ENCODE peak calls at places on chromosomes 4 and X, in five cellular contexts. One of them, this sample, is unnamed. For H3K36me3, the result is how much of the 10 kb centered on the place peaks cover.

GRCh38 chr4:149140841-149141240 is 674.8 kb downstream of the IQCM start:
- DNase-seq in left ventricle myocardium inferior: no peak
- DNase-seq in sigmoid colon: no peak
- DNase-seq in ovary: no peak
- DNase-seq in ascending aorta: no peak
- DNase-seq in this sample: no peak

GRCh38 chr4:138225477-138225876 is 16.7 kb downstream of the SLC7A11 start:
- DNase-seq in left ventricle myocardium inferior: no peak
- DNase-seq in sigmoid colon: no peak
- DNase-seq in ovary: no peak
- DNase-seq in ascending aorta: no peak
- DNase-seq in this sample: no peak

GRCh38 chrX:153766098-153766817 is 2.2 kb downstream of the PLXNB3 start:
- DNase-seq in left ventricle myocardium inferior: no peak
- DNase-seq in sigmoid colon: peak
- DNase-seq in ovary: peak
- DNase-seq in ascending aorta: no peak
- DNase-seq in this sample: peak

GRCh38 chrX:38879631-38880220 is 78.5 kb downstream of the MID1IP1 start:
- DNase-seq in left ventricle myocardium inferior: peak
- DNase-seq in sigmoid colon: peak
- DNase-seq in ovary: no peak
- DNase-seq in ascending aorta: no peak
- DNase-seq in this sample: no peak

GRCh38 chr4:88597970-88598369 is 5.7 kb downstream of the HERC3 start:
- DNase-seq in left ventricle myocardium inferior: no peak
- DNase-seq in sigmoid colon: no peak
- DNase-seq in ovary: no peak
- DNase-seq in ascending aorta: no peak
- DNase-seq in this sample: no peak

GRCh38 chr4:100042235-100042634 is 92.2 kb upstream of the H2AZ1 start:
- DNase-seq in left ventricle myocardium inferior: no peak
- DNase-seq in sigmoid colon: no peak
- DNase-seq in ovary: no peak
- DNase-seq in ascending aorta: no peak
- DNase-seq in this sample: no peak

GRCh38 chr4:81470456-81471327 is 1.0 kb downstream of the RASGEF1B start:
- DNase-seq in left ventricle myocardium inferior: peak
- DNase-seq in sigmoid colon: peak
- DNase-seq in ovary: peak
- DNase-seq in ascending aorta: peak
- DNase-seq in this sample: peak

GRCh38 chr4:21769404-21770147 is 179.0 kb downstream of the KCNIP4 start:
- DNase-seq in left ventricle myocardium inferior: no peak
- DNase-seq in sigmoid colon: no peak
- DNase-seq in ovary: no peak
- DNase-seq in ascending aorta: no peak
- DNase-seq in this sample: no peak

GRCh38 chrX:129496625-129497024 is 26.7 kb downstream of the SMARCA1 start:
- DNase-seq in left ventricle myocardium inferior: no peak
- DNase-seq in sigmoid colon: no peak
- DNase-seq in ovary: no peak
- DNase-seq in ascending aorta: no peak
- DNase-seq in this sample: no peak

GRCh38 chr4:5474756-5475155 is 233.6 kb downstream of the EVC2 start:
- DNase-seq in left ventricle myocardium inferior: no peak
- DNase-seq in sigmoid colon: no peak
- DNase-seq in ovary: no peak
- DNase-seq in ascending aorta: no peak
- DNase-seq in this sample: no peak

GRCh38 chr4:74378573-74378972 is 13.6 kb downstream of the EREG start:
- DNase-seq in left ventricle myocardium inferior: no peak
- DNase-seq in sigmoid colon: no peak
- DNase-seq in ovary: no peak
- DNase-seq in ascending aorta: no peak
- DNase-seq in this sample: no peak

GRCh38 chrX:75156537-75156945 is 458 bp upstream of the ABCB7 start:
- DNase-seq in left ventricle myocardium inferior: no peak
- DNase-seq in sigmoid colon: no peak
- DNase-seq in ovary: no peak
- DNase-seq in ascending aorta: no peak
- DNase-seq in this sample: no peak

GRCh38 chr4:141133146-141134006 is at the start of gene RNF150:
- DNase-seq in left ventricle myocardium inferior: peak
- DNase-seq in sigmoid colon: peak
- DNase-seq in ovary: peak
- DNase-seq in ascending aorta: peak
- DNase-seq in this sample: peak

GRCh38 chr4:165136529-165136928 is 23.9 kb upstream of the TMEM192 start:
- DNase-seq in left ventricle myocardium inferior: no peak
- DNase-seq in sigmoid colon: no peak
- DNase-seq in ovary: no peak
- DNase-seq in ascending aorta: no peak
- DNase-seq in this sample: no peak

GRCh38 chrX:15299945-15300851 is 15.2 kb downstream of the ASB11 start:
- DNase-seq in left ventricle myocardium inferior: no peak
- DNase-seq in sigmoid colon: no peak
- DNase-seq in ovary: no peak
- DNase-seq in ascending aorta: no peak
- DNase-seq in this sample: no peak

GRCh38 chr4:78601013-78601412 is 49.4 kb downstream of the ANXA3 start:
- DNase-seq in left ventricle myocardium inferior: no peak
- DNase-seq in sigmoid colon: no peak
- DNase-seq in ovary: no peak
- DNase-seq in ascending aorta: no peak
- DNase-seq in this sample: peak

GRCh38 chr4:8763966-8764901 is 107.4 kb downstream of the HMX1 start:
- DNase-seq in left ventricle myocardium inferior: peak
- DNase-seq in sigmoid colon: peak
- DNase-seq in ovary: peak
- DNase-seq in ascending aorta: no peak
- DNase-seq in this sample: no peak

GRCh38 chrX:150152036-150152435 is 211.1 kb upstream of the MAMLD1 start:
- DNase-seq in left ventricle myocardium inferior: no peak
- DNase-seq in sigmoid colon: no peak
- DNase-seq in ovary: no peak
- DNase-seq in ascending aorta: no peak
- DNase-seq in this sample: no peak

GRCh38 chrX:153336128-153336894 is 2.4 kb downstream of the ZNF275 start:
- DNase-seq in left ventricle myocardium inferior: no peak
- DNase-seq in sigmoid colon: no peak
- DNase-seq in ovary: no peak
- DNase-seq in ascending aorta: no peak
- DNase-seq in this sample: no peak

GRCh38 chrX:150972450-150972849 is 10.7 kb upstream of the HMGB3 start:
- DNase-seq in left ventricle myocardium inferior: no peak
- DNase-seq in sigmoid colon: no peak
- DNase-seq in ovary: no peak
- DNase-seq in ascending aorta: no peak
- DNase-seq in this sample: no peak

GRCh38 chr4:159077702-159078495 is 25.0 kb upstream of the RAPGEF2 start:
- DNase-seq in left ventricle myocardium inferior: no peak
- DNase-seq in sigmoid colon: no peak
- DNase-seq in ovary: no peak
- DNase-seq in ascending aorta: no peak
- DNase-seq in this sample: no peak

GRCh38 chr4:177391287-177391686 is 51.0 kb downstream of the AGA start:
- DNase-seq in left ventricle myocardium inferior: no peak
- DNase-seq in sigmoid colon: no peak
- DNase-seq in ovary: no peak
- DNase-seq in ascending aorta: no peak
- DNase-seq in this sample: no peak

GRCh38 chrX:44265559-44265958 is 77.9 kb downstream of the EFHC2 start:
- DNase-seq in left ventricle myocardium inferior: no peak
- DNase-seq in sigmoid colon: no peak
- DNase-seq in ovary: no peak
- DNase-seq in ascending aorta: no peak
- DNase-seq in this sample: no peak

GRCh38 chrX:107429090-107429489 is 20.4 kb upstream of the FRMPD3 start:
- DNase-seq in left ventricle myocardium inferior: no peak
- DNase-seq in sigmoid colon: no peak
- DNase-seq in ovary: no peak
- DNase-seq in ascending aorta: no peak
- DNase-seq in this sample: no peak

GRCh38 chrX:12947545-12948235 is 27.2 kb upstream of the TMSB4X start:
- DNase-seq in left ventricle myocardium inferior: no peak
- DNase-seq in sigmoid colon: no peak
- DNase-seq in ovary: no peak
- DNase-seq in ascending aorta: no peak
- DNase-seq in this sample: no peak

GRCh38 chr4:3217771-3218170 is 31.2 kb upstream of the MSANTD1 start:
- DNase-seq in left ventricle myocardium inferior: no peak
- DNase-seq in sigmoid colon: peak
- DNase-seq in ovary: peak
- DNase-seq in ascending aorta: no peak
- DNase-seq in this sample: no peak
- H3K36me3 ChIP-seq in left ventricle myocardium inferior: half or more
- H3K36me3 ChIP-seq in sigmoid colon: half or more
- H3K36me3 ChIP-seq in ovary: under half
- H3K36me3 ChIP-seq in ascending aorta: half or more
- H3K36me3 ChIP-seq in this sample: under half

DNA sequence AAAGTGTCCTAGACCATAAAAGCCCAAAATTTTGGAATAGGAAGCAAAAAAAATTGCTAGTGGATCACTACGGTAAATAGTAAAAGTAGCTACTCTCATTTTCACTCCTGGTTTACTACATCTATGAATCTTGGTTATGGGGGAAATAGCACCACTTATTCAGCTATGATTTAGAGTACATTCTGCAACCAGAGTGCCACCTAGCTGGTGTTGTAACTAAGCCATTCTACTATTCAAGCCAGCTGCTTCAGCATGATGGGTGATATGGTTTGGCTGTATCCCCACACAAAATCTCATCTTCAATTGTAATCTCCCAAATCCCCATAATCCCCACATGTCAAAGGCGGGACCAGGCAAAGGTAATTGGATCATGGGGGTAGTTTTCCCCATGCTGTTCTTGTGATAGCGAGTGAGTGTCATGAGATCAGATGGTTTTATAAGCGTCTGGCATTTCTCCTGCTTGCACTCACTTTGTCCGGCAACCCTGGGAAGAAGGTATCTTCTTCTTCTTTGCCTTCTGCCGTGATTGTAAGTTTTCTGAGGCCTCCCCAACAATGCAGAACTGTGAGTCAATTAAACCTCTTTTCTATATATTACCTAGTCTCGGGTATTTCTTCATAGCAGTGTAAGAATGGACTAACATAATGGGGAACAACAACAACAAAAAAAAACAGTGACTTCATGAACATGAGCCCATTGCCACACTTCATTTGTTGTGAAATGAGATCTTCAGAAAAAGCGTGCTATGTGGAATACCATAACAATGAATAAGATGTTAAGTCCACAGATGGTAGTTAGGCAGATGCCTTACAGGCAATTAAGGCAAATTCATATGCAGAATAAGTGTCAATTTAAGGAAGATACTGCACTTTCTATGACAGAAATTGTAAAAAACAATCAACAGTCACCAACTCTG is 280.1 kb downstream of the PABPC4L start:
- DNase-seq in left ventricle myocardium inferior: no peak
- DNase-seq in sigmoid colon: no peak
- DNase-seq in ovary: no peak
- DNase-seq in ascending aorta: no peak
- DNase-seq in this sample: no peak
- TF ChIP-seq CTCF in left ventricle myocardium inferior: no peak
- TF ChIP-seq CTCF in sigmoid colon: no peak
- TF ChIP-seq CTCF in ovary: no peak
- TF ChIP-seq CTCF in ascending aorta: peak
- TF ChIP-seq CTCF in this sample: no peak

GRCh38 chr4:124431663-124432192 is 280.8 kb downstream of the ANKRD50 start:
- DNase-seq in left ventricle myocardium inferior: no peak
- DNase-seq in sigmoid colon: no peak
- DNase-seq in ovary: no peak
- DNase-seq in ascending aorta: no peak
- DNase-seq in this sample: no peak

GRCh38 chr4:124428648-124429047 is 283.9 kb downstream of the ANKRD50 start:
- DNase-seq in left ventricle myocardium inferior: no peak
- DNase-seq in sigmoid colon: no peak
- DNase-seq in ovary: no peak
- DNase-seq in ascending aorta: no peak
- DNase-seq in this sample: no peak

GRCh38 chr4:124427095-124427767 is 285.3 kb downstream of the ANKRD50 start:
- DNase-seq in left ventricle myocardium inferior: no peak
- DNase-seq in sigmoid colon: no peak
- DNase-seq in ovary: no peak
- DNase-seq in ascending aorta: no peak
- DNase-seq in this sample: no peak

GRCh38 chr4:124432500-124432899 is 280.0 kb downstream of the ANKRD50 start:
- DNase-seq in left ventricle myocardium inferior: no peak
- DNase-seq in sigmoid colon: no peak
- DNase-seq in ovary: no peak
- DNase-seq in ascending aorta: no peak
- DNase-seq in this sample: no peak

DNA sequence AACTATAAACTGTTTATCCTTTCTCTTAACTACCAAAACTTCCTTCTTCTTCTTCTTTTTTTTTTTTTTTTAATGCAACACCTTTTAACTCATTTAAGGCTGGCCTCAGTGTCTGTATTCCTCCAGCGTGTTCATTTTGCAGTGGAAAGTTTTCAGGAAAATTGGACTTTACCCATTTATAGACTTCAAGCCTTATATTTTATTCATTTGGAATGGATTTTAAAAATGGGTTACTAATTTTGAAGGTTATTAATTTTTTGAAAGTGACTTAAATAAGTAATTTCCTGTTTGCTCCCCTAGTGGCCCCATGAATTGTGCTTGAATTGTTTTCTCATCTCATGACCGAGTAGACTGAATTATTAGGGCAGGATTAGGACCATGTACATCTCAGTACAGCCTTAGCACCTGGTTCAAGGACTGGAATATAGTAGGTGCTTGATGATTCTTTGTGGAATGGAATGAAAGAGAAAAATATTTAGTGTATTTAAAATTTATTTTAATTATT is 282.7 kb downstream of the ANKRD50 start:
- DNase-seq in left ventricle myocardium inferior: no peak
- DNase-seq in sigmoid colon: no peak
- DNase-seq in ovary: no peak
- DNase-seq in ascending aorta: no peak
- DNase-seq in this sample: no peak
- H3K27ac ChIP-seq in left ventricle myocardium inferior: no peak
- H3K27ac ChIP-seq in sigmoid colon: no peak
- H3K27ac ChIP-seq in ovary: no peak
- H3K27ac ChIP-seq in ascending aorta: no peak
- H3K27ac ChIP-seq in this sample: no peak

GRCh38 chr4:154456240-154456639 is 35.4 kb downstream of the DCHS2 start:
- DNase-seq in left ventricle myocardium inferior: no peak
- DNase-seq in sigmoid colon: no peak
- DNase-seq in ovary: no peak
- DNase-seq in ascending aorta: no peak
- DNase-seq in this sample: no peak
- H3K36me3 ChIP-seq in left ventricle myocardium inferior: under half
- H3K36me3 ChIP-seq in sigmoid colon: under half
- H3K36me3 ChIP-seq in ovary: under half
- H3K36me3 ChIP-seq in ascending aorta: under half
- H3K36me3 ChIP-seq in this sample: under half

This sample was measured in uterus.